ENCODE peak calls at places on chromosomes 4 and X, in eight cellular contexts. D is hepatocyte, W is PC-3, J is MM.1S, N is SK-N-SH, Z is mammary epithelial cell, Q is mesendoderm, S is OCI-LY7. L is an unnamed sample.

GRCh38 chr4:176841730-176842129 is 49.0 kb upstream of the VEGFC start:
- DNase-seq in D (no peak), W (peak; percentile 84), J (no peak), N (no peak), Z (peak; percentile 76), Q (no peak), S (no peak), L (no peak)

GRCh38 chr4:188658958-188659522 is 519.8 kb downstream of the TRIML1 start:
- DNase-seq in D (no peak), W (no peak), J (no peak), N (no peak), Z (no peak), Q (peak; percentile 21), S (no peak), L (no peak)

GRCh38 chr4:2082118-2082517 is 23.0 kb downstream of the NAT8L start:
- DNase-seq in D (no peak), W (no peak), J (no peak), N (no peak), Z (no peak), Q (no peak), S (no peak), L (no peak)

GRCh38 chr4:108116423-108117168 is 52.1 kb downstream of the LEF1 start:
- DNase-seq in D (no peak), W (no peak), J (no peak), N (no peak), Z (no peak), Q (no peak), S (peak; percentile 49), L (no peak)

GRCh38 chrX:66028936-66029335 is 10.9 kb downstream of the VSIG4 start:
- DNase-seq in D (no peak), W (no peak), J (no peak), N (no peak), Z (no peak), Q (no peak), S (no peak), L (no peak)

GRCh38 chrX:39331062-39331704 is 529.9 kb downstream of the MID1IP1 start:
- DNase-seq in D (no peak), W (no peak), J (no peak), N (no peak), Z (no peak), Q (no peak), S (no peak), L (no peak)

GRCh38 chr4:73816814-73817213 is 19.7 kb upstream of the CXCL6 start:
- DNase-seq in D (no peak), W (peak; percentile 89), J (peak; percentile 53), N (no peak), Z (peak; percentile 92), Q (no peak), S (no peak), L (no peak)

GRCh38 chr4:70818921-70819320 is 20.8 kb downstream of the GRSF1 start:
- DNase-seq in D (no peak), W (no peak), J (no peak), N (no peak), Z (no peak), Q (no peak), S (no peak), L (no peak)

GRCh38 chr4:55340246-55340645 is 5.8 kb upstream of the SRD5A3 start:
- DNase-seq in D (no peak), W (no peak), J (no peak), N (no peak), Z (no peak), Q (no peak), S (no peak), L (peak; percentile 56)

GRCh38 chrX:135384161-135384836 is 37.4 kb upstream of the SMIM10L2A start:
- DNase-seq in D (no peak), W (no peak), J (no peak), N (no peak), Z (peak; percentile 23), Q (peak; percentile 62), S (no peak), L (no peak)

GRCh38 chrX:44227981-44228380 is 115.5 kb downstream of the EFHC2 start:
- DNase-seq in D (peak; percentile 23), W (no peak), J (no peak), N (no peak), Z (no peak), Q (peak; percentile 34), S (no peak), L (no peak)

GRCh38 chr4:152038238-152038637 is 277.4 kb upstream of the GATB start:
- DNase-seq in D (no peak), W (peak; percentile 74), J (no peak), N (no peak), Z (peak; percentile 9), Q (no peak), S (no peak), L (no peak)

GRCh38 chrX:101410461-101410860 is 2.4 kb downstream of the HNRNPH2 start:
- DNase-seq in D (no peak), W (no peak), J (no peak), N (no peak), Z (peak; percentile 37), Q (peak; percentile 31), S (no peak), L (no peak)

GRCh38 chr4:144710526-144710912 is 64.6 kb downstream of the HHIP start:
- DNase-seq in D (no peak), W (no peak), J (no peak), N (no peak), Z (no peak), Q (no peak), S (no peak), L (no peak)

GRCh38 chr4:87423313-87424031 is 1.1 kb downstream of the NUDT9 start:
- DNase-seq in D (no peak), W (no peak), J (peak; percentile 38), N (peak; percentile 56), Z (peak; percentile 55), Q (no peak), S (peak; percentile 33), L (no peak)

GRCh38 chrX:9875801-9876200 is 89.6 kb downstream of the SHROOM2 start:
- DNase-seq in D (no peak), W (no peak), J (no peak), N (no peak), Z (no peak), Q (no peak), S (no peak), L (no peak)

GRCh38 chr4:4462970-4463369 is 76.1 kb downstream of the NSG1 start:
- DNase-seq in D (no peak), W (no peak), J (no peak), N (no peak), Z (no peak), Q (no peak), S (no peak), L (no peak)

GRCh38 chr4:98643760-98644159 is 14.7 kb downstream of the TSPAN5 start:
- DNase-seq in D (no peak), W (no peak), J (no peak), N (no peak), Z (no peak), Q (no peak), S (no peak), L (no peak)

GRCh38 chr4:98653006-98653405 is 5.4 kb downstream of the TSPAN5 start:
- DNase-seq in D (no peak), W (peak; percentile 57), J (no peak), N (no peak), Z (no peak), Q (no peak), S (no peak), L (no peak)

GRCh38 chr4:98646422-98646821 is 12.0 kb downstream of the TSPAN5 start:
- DNase-seq in D (no peak), W (no peak), J (no peak), N (no peak), Z (no peak), Q (no peak), S (no peak), L (no peak)

GRCh38 chr4:98645527-98645926 is 12.9 kb downstream of the TSPAN5 start:
- DNase-seq in D (no peak), W (no peak), J (no peak), N (no peak), Z (no peak), Q (no peak), S (no peak), L (no peak)

DNA sequence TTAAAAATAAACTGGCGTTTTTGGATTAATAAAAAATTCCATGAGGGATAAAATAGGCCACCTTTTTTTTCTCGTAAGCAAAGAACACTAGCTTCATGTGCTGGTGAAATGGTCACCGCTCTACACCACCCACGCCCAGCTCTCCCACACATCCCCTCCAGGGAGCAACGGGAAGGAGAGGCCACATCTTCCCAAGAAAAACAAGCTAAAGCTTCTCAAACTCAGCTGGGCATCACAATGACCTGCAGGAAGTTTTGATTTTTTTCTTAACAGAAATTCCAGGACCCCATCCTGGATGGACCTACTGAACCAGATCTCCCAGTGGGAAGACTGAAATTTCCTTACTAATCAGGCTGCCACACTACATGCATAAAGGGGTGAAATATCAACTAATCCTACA is 9.8 kb downstream of the TSPAN5 start:
- DNase-seq in D (no peak), W (no peak), J (no peak), N (no peak), Z (no peak), Q (no peak), S (no peak), L (no peak)
- H3K79me2 ChIP-seq in D (peaks cover 86% of the 10 kb centered on the region), W (peaks cover 100% of the 10 kb centered on the region), J (peaks cover 19% of the 10 kb centered on the region), N (peaks cover 100% of the 10 kb centered on the region), Z (peaks cover 99% of the 10 kb centered on the region), Q (no peaks in the 10 kb centered on the region), S (no peaks in the 10 kb centered on the region), L (peaks cover 96% of the 10 kb centered on the region)

DNA sequence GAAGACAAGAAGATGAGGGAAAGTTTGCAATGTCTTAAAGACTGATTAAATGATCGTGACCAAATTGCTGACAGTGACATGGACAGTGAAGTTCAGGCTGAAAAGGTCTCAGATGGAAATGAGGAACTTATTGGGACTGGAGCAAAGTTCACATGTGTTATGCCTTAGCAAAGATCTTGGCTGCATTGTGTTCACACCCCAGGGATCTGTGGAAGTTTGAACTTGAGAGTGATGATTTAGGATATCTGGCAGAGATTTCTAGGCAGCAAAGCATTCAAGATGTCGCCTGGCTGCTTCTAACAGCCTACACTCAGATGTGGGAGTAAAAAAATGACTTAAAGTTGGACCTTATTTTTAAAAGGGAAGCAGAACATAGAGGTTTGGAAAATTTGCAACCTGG is 21.4 kb downstream of the SCARB2 start:
- DNase-seq in D (no peak), W (no peak), J (no peak), N (no peak), Z (no peak), Q (no peak), S (no peak), L (no peak)
- H3K79me2 ChIP-seq in D (peaks cover 96% of the 10 kb centered on the region), W (peaks cover 13% of the 10 kb centered on the region), J (peaks cover 95% of the 10 kb centered on the region), N (peaks cover 64% of the 10 kb centered on the region), Z (peaks cover 41% of the 10 kb centered on the region), Q (no peaks in the 10 kb centered on the region), S (no peaks in the 10 kb centered on the region), L (peaks cover 14% of the 10 kb centered on the region)

DNA sequence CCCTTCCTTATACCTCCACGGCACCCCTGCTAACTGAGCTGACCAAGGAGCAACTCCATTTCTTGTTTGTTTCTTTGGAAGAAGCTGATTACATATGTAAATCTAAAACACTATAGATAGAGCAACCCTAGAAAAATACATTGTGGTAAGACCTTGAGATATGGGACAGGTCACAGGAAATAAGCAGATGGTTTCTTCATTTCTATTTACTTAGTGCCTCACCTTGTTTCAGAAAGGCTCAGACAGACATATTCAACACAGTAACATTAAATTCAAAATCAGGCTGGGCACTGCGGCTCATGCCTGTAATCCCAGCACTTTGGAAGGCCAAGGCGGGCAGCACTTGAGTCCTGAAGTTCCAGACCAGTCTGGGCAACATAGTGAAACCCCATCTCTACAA is 47.3 kb downstream of the IRF2 start:
- DNase-seq in D (no peak), W (peak; percentile 11), J (peak; percentile 71), N (no peak), Z (no peak), Q (no peak), S (no peak), L (no peak)
- H3K79me2 ChIP-seq in D (peaks cover 61% of the 10 kb centered on the region), W (no peaks in the 10 kb centered on the region), J (peaks cover 94% of the 10 kb centered on the region), N (peaks cover 30% of the 10 kb centered on the region), Z (peaks cover 48% of the 10 kb centered on the region), Q (no peaks in the 10 kb centered on the region), S (no peaks in the 10 kb centered on the region), L (peaks cover 10% of the 10 kb centered on the region)

GRCh38 chr4:38406243-38406642 is 257.8 kb upstream of the KLF3 start:
- DNase-seq in D (no peak), W (no peak), J (no peak), N (no peak), Z (no peak), Q (no peak), S (no peak), L (no peak)
- H3K79me2 ChIP-seq in D (no peaks in the 10 kb centered on the region), W (no peaks in the 10 kb centered on the region), J (no peaks in the 10 kb centered on the region), N (no peaks in the 10 kb centered on the region), Z (no peaks in the 10 kb centered on the region), Q (no peaks in the 10 kb centered on the region), S (no peaks in the 10 kb centered on the region), L (no peaks in the 10 kb centered on the region)